ENCODE peak calls at places on chromosomes 1 and 21, in nine cellular contexts. One of them, this sample, is unnamed.

GRCh38 chr1:64006276-64007051 is 197.0 kb upstream of the UBE2U start:
- DNase-seq in fibroblast of lung: peak
- DNase-seq in heart right ventricle: no peak
- DNase-seq in heart left ventricle: no peak
- DNase-seq in fibroblast of pulmonary artery: peak
- DNase-seq in GM10248: no peak
- DNase-seq in body of pancreas: peak
- DNase-seq in OCI-LY7: no peak
- DNase-seq in dorsolateral prefrontal cortex: peak
- DNase-seq in this sample: no peak

GRCh38 chr1:202692959-202693555 is 17.2 kb downstream of the SYT2 start:
- DNase-seq in OCI-LY7: peak
- DNase-seq in heart right ventricle: peak
- DNase-seq in dorsolateral prefrontal cortex: no peak
- DNase-seq in body of pancreas: peak
- DNase-seq in GM10248: peak
- DNase-seq in heart left ventricle: peak
- DNase-seq in fibroblast of pulmonary artery: peak
- DNase-seq in fibroblast of lung: peak
- DNase-seq in this sample: peak

GRCh38 chr1:30756545-30757195 is 904 bp downstream of the LAPTM5 start:
- DNase-seq in OCI-LY7: peak
- DNase-seq in body of pancreas: no peak
- DNase-seq in dorsolateral prefrontal cortex: no peak
- DNase-seq in heart right ventricle: peak
- DNase-seq in heart left ventricle: peak
- DNase-seq in GM10248: no peak
- DNase-seq in fibroblast of pulmonary artery: peak
- DNase-seq in fibroblast of lung: peak
- DNase-seq in this sample: peak

GRCh38 chr1:198449727-198450433 is 90.6 kb downstream of the ATP6V1G3 start:
- DNase-seq in body of pancreas: no peak
- DNase-seq in OCI-LY7: no peak
- DNase-seq in heart right ventricle: no peak
- DNase-seq in GM10248: no peak
- DNase-seq in heart left ventricle: no peak
- DNase-seq in fibroblast of lung: peak
- DNase-seq in dorsolateral prefrontal cortex: no peak
- DNase-seq in fibroblast of pulmonary artery: peak
- DNase-seq in this sample: no peak

GRCh38 chr1:59186656-59187055 is 110.2 kb upstream of the FGGY start:
- DNase-seq in fibroblast of pulmonary artery: peak
- DNase-seq in dorsolateral prefrontal cortex: no peak
- DNase-seq in heart right ventricle: no peak
- DNase-seq in heart left ventricle: peak
- DNase-seq in OCI-LY7: no peak
- DNase-seq in fibroblast of lung: peak
- DNase-seq in body of pancreas: no peak
- DNase-seq in GM10248: no peak
- DNase-seq in this sample: no peak

GRCh38 chr1:204190212-204191211 is 5.8 kb downstream of the KISS1 start:
- DNase-seq in heart right ventricle: no peak
- DNase-seq in heart left ventricle: peak
- DNase-seq in dorsolateral prefrontal cortex: no peak
- DNase-seq in fibroblast of pulmonary artery: peak
- DNase-seq in fibroblast of lung: peak
- DNase-seq in body of pancreas: no peak
- DNase-seq in OCI-LY7: no peak
- DNase-seq in GM10248: no peak
- DNase-seq in this sample: no peak

GRCh38 chr1:69911301-69911801 is 294.0 kb downstream of the LRRC40 start:
- DNase-seq in heart left ventricle: no peak
- DNase-seq in OCI-LY7: no peak
- DNase-seq in heart right ventricle: no peak
- DNase-seq in GM10248: no peak
- DNase-seq in fibroblast of lung: peak
- DNase-seq in body of pancreas: no peak
- DNase-seq in dorsolateral prefrontal cortex: no peak
- DNase-seq in fibroblast of pulmonary artery: peak
- DNase-seq in this sample: no peak

GRCh38 chr1:88983791-88984552 is 8.5 kb downstream of the KYAT3 start:
- DNase-seq in fibroblast of pulmonary artery: peak
- DNase-seq in dorsolateral prefrontal cortex: no peak
- DNase-seq in heart right ventricle: no peak
- DNase-seq in fibroblast of lung: peak
- DNase-seq in GM10248: peak
- DNase-seq in OCI-LY7: peak
- DNase-seq in body of pancreas: no peak
- DNase-seq in heart left ventricle: peak
- DNase-seq in this sample: no peak

GRCh38 chr21:25331286-25331685 is 276.0 kb downstream of the MRPL39 start:
- DNase-seq in fibroblast of pulmonary artery: peak
- DNase-seq in heart left ventricle: no peak
- DNase-seq in fibroblast of lung: peak
- DNase-seq in GM10248: no peak
- DNase-seq in dorsolateral prefrontal cortex: no peak
- DNase-seq in body of pancreas: no peak
- DNase-seq in OCI-LY7: no peak
- DNase-seq in heart right ventricle: no peak
- DNase-seq in this sample: no peak

GRCh38 chr1:183180634-183181056 is 5.4 kb upstream of the LAMC2 start:
- DNase-seq in OCI-LY7: no peak
- DNase-seq in heart left ventricle: peak
- DNase-seq in GM10248: peak
- DNase-seq in body of pancreas: peak
- DNase-seq in fibroblast of pulmonary artery: peak
- DNase-seq in heart right ventricle: peak
- DNase-seq in fibroblast of lung: peak
- DNase-seq in dorsolateral prefrontal cortex: no peak
- DNase-seq in this sample: no peak

GRCh38 chr1:243946253-243946652 is 96.2 kb upstream of the AKT3 start:
- DNase-seq in fibroblast of lung: no peak
- DNase-seq in dorsolateral prefrontal cortex: no peak
- DNase-seq in OCI-LY7: no peak
- DNase-seq in GM10248: no peak
- DNase-seq in body of pancreas: no peak
- DNase-seq in fibroblast of pulmonary artery: no peak
- DNase-seq in heart right ventricle: no peak
- DNase-seq in heart left ventricle: no peak
- DNase-seq in this sample: no peak

GRCh38 chr21:25838809-25839208 is 104.0 kb downstream of the GABPA start:
- DNase-seq in dorsolateral prefrontal cortex: no peak
- DNase-seq in OCI-LY7: no peak
- DNase-seq in body of pancreas: no peak
- DNase-seq in heart left ventricle: no peak
- DNase-seq in GM10248: no peak
- DNase-seq in heart right ventricle: no peak
- DNase-seq in fibroblast of lung: peak
- DNase-seq in fibroblast of pulmonary artery: no peak
- DNase-seq in this sample: no peak

GRCh38 chr1:31652891-31653489 is 8.3 kb upstream of the PEF1 start:
- DNase-seq in body of pancreas: no peak
- DNase-seq in fibroblast of lung: no peak
- DNase-seq in fibroblast of pulmonary artery: no peak
- DNase-seq in GM10248: no peak
- DNase-seq in dorsolateral prefrontal cortex: no peak
- DNase-seq in heart right ventricle: no peak
- DNase-seq in heart left ventricle: no peak
- DNase-seq in OCI-LY7: no peak
- DNase-seq in this sample: no peak

GRCh38 chr1:246790364-246790763 is 66.2 kb downstream of the SCCPDH start:
- DNase-seq in dorsolateral prefrontal cortex: no peak
- DNase-seq in GM10248: no peak
- DNase-seq in heart right ventricle: no peak
- DNase-seq in body of pancreas: no peak
- DNase-seq in OCI-LY7: no peak
- DNase-seq in fibroblast of lung: no peak
- DNase-seq in heart left ventricle: no peak
- DNase-seq in fibroblast of pulmonary artery: no peak
- DNase-seq in this sample: no peak
- TF ChIP-seq CTCF in dorsolateral prefrontal cortex: no peak
- TF ChIP-seq CTCF in GM10248: no peak
- TF ChIP-seq CTCF in heart right ventricle: no peak
- TF ChIP-seq CTCF in body of pancreas: no peak
- TF ChIP-seq CTCF in OCI-LY7: no peak
- TF ChIP-seq CTCF in fibroblast of lung: no peak
- TF ChIP-seq CTCF in heart left ventricle: no peak
- TF ChIP-seq CTCF in fibroblast of pulmonary artery: no peak
- TF ChIP-seq CTCF in this sample: no peak

GRCh38 chr1:44576456-44577150 is 97.7 kb downstream of the TMEM53 start:
- DNase-seq in heart right ventricle: no peak
- DNase-seq in heart left ventricle: no peak
- DNase-seq in OCI-LY7: no peak
- DNase-seq in fibroblast of pulmonary artery: peak
- DNase-seq in body of pancreas: no peak
- DNase-seq in GM10248: no peak
- DNase-seq in fibroblast of lung: peak
- DNase-seq in dorsolateral prefrontal cortex: no peak
- DNase-seq in this sample: no peak

GRCh38 chr1:44585315-44585920 is 88.9 kb downstream of the TMEM53 start:
- DNase-seq in dorsolateral prefrontal cortex: no peak
- DNase-seq in heart left ventricle: no peak
- DNase-seq in body of pancreas: no peak
- DNase-seq in fibroblast of lung: no peak
- DNase-seq in OCI-LY7: no peak
- DNase-seq in GM10248: no peak
- DNase-seq in heart right ventricle: no peak
- DNase-seq in fibroblast of pulmonary artery: no peak
- DNase-seq in this sample: no peak

GRCh38 chr1:44584167-44584566 is 90.1 kb downstream of the TMEM53 start:
- DNase-seq in heart right ventricle: no peak
- DNase-seq in heart left ventricle: no peak
- DNase-seq in fibroblast of lung: no peak
- DNase-seq in body of pancreas: no peak
- DNase-seq in fibroblast of pulmonary artery: no peak
- DNase-seq in OCI-LY7: no peak
- DNase-seq in GM10248: no peak
- DNase-seq in dorsolateral prefrontal cortex: no peak
- DNase-seq in this sample: no peak

DNA sequence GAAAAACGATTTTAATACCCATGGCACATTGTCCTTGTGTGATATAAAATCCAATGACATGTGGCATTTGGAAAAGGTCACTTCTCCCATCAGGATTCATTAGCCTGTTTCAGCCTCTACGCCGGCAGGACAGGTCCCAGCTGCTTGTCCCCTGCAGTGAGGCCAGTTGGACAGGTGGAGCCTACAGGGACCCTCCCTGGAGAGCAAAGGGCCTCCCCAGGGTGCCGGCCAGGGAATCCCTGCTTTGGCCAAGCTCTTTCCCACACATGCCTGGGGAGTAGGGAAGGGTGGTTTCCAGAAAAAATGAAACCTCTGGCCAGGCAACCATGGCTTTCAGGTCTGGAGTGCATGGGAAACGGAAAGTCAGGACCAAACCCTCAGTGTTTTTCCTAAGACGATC is 93.1 kb downstream of the TMEM53 start:
- DNase-seq in fibroblast of pulmonary artery: no peak
- DNase-seq in body of pancreas: no peak
- DNase-seq in heart right ventricle: no peak
- DNase-seq in heart left ventricle: no peak
- DNase-seq in dorsolateral prefrontal cortex: no peak
- DNase-seq in OCI-LY7: no peak
- DNase-seq in GM10248: no peak
- DNase-seq in fibroblast of lung: no peak
- DNase-seq in this sample: no peak
- TF ChIP-seq CTCF in fibroblast of pulmonary artery: no peak
- TF ChIP-seq CTCF in body of pancreas: no peak
- TF ChIP-seq CTCF in heart right ventricle: no peak
- TF ChIP-seq CTCF in heart left ventricle: no peak
- TF ChIP-seq CTCF in dorsolateral prefrontal cortex: no peak
- TF ChIP-seq CTCF in OCI-LY7: no peak
- TF ChIP-seq CTCF in GM10248: no peak
- TF ChIP-seq CTCF in fibroblast of lung: no peak
- TF ChIP-seq CTCF in this sample: no peak

GRCh38 chr21:44931501-44932365 is 8.1 kb upstream of the SLX9 start:
- DNase-seq in fibroblast of pulmonary artery: no peak
- DNase-seq in fibroblast of lung: no peak
- DNase-seq in dorsolateral prefrontal cortex: no peak
- DNase-seq in heart right ventricle: no peak
- DNase-seq in OCI-LY7: no peak
- DNase-seq in heart left ventricle: no peak
- DNase-seq in body of pancreas: no peak
- DNase-seq in GM10248: no peak
- DNase-seq in this sample: no peak

GRCh38 chr21:44931137-44931500 is 8.7 kb upstream of the SLX9 start:
- DNase-seq in GM10248: no peak
- DNase-seq in fibroblast of lung: peak
- DNase-seq in heart left ventricle: no peak
- DNase-seq in fibroblast of pulmonary artery: peak
- DNase-seq in body of pancreas: no peak
- DNase-seq in heart right ventricle: no peak
- DNase-seq in dorsolateral prefrontal cortex: no peak
- DNase-seq in OCI-LY7: peak
- DNase-seq in this sample: no peak

GRCh38 chr21:44933199-44933937 is 6.5 kb upstream of the SLX9 start:
- DNase-seq in body of pancreas: no peak
- DNase-seq in heart right ventricle: no peak
- DNase-seq in heart left ventricle: no peak
- DNase-seq in dorsolateral prefrontal cortex: no peak
- DNase-seq in fibroblast of lung: no peak
- DNase-seq in fibroblast of pulmonary artery: no peak
- DNase-seq in GM10248: no peak
- DNase-seq in OCI-LY7: no peak
- DNase-seq in this sample: no peak

GRCh38 chr21:44933938-44934260 is 5.9 kb upstream of the SLX9 start:
- DNase-seq in fibroblast of pulmonary artery: no peak
- DNase-seq in heart left ventricle: no peak
- DNase-seq in fibroblast of lung: no peak
- DNase-seq in GM10248: no peak
- DNase-seq in dorsolateral prefrontal cortex: no peak
- DNase-seq in body of pancreas: no peak
- DNase-seq in heart right ventricle: no peak
- DNase-seq in OCI-LY7: no peak
- DNase-seq in this sample: no peak

GRCh38 chr21:44932366-44933181 is 7.3 kb upstream of the SLX9 start:
- DNase-seq in heart right ventricle: peak
- DNase-seq in GM10248: peak
- DNase-seq in heart left ventricle: peak
- DNase-seq in body of pancreas: no peak
- DNase-seq in dorsolateral prefrontal cortex: no peak
- DNase-seq in fibroblast of pulmonary artery: no peak
- DNase-seq in OCI-LY7: peak
- DNase-seq in fibroblast of lung: no peak
- DNase-seq in this sample: no peak
- TF ChIP-seq CTCF in heart right ventricle: peak
- TF ChIP-seq CTCF in GM10248: peak
- TF ChIP-seq CTCF in heart left ventricle: peak
- TF ChIP-seq CTCF in body of pancreas: peak
- TF ChIP-seq CTCF in dorsolateral prefrontal cortex: peak
- TF ChIP-seq CTCF in fibroblast of pulmonary artery: peak
- TF ChIP-seq CTCF in OCI-LY7: peak
- TF ChIP-seq CTCF in fibroblast of lung: peak
- TF ChIP-seq CTCF in this sample: no peak

GRCh38 chr1:37875833-37876232 is 16.4 kb upstream of the MTF1 start:
- DNase-seq in body of pancreas: no peak
- DNase-seq in fibroblast of lung: no peak
- DNase-seq in fibroblast of pulmonary artery: peak
- DNase-seq in OCI-LY7: peak
- DNase-seq in heart left ventricle: no peak
- DNase-seq in GM10248: no peak
- DNase-seq in dorsolateral prefrontal cortex: no peak
- DNase-seq in heart right ventricle: no peak
- DNase-seq in this sample: no peak
- TF ChIP-seq CTCF in body of pancreas: no peak
- TF ChIP-seq CTCF in fibroblast of lung: peak
- TF ChIP-seq CTCF in fibroblast of pulmonary artery: peak
- TF ChIP-seq CTCF in OCI-LY7: peak
- TF ChIP-seq CTCF in heart left ventricle: no peak
- TF ChIP-seq CTCF in GM10248: no peak
- TF ChIP-seq CTCF in dorsolateral prefrontal cortex: no peak
- TF ChIP-seq CTCF in heart right ventricle: no peak
- TF ChIP-seq CTCF in this sample: no peak

This sample was measured in omental fat pad.